ENCODE peak calls at places on chromosomes 3 and 15, in four cellular contexts. One of them, this sample, is unnamed.
A peak's percentile ranks its signal among the peaks of the same experiment; 100 is the strongest.

GRCh38 chr3:138594150-138594934 is at the start of gene CEP70:
- DNase-seq in astrocyte of the spinal cord: peak; percentile 95
- DNase-seq in GM12865: peak; percentile 88
- DNase-seq in endodermal cell: peak; percentile 99
- DNase-seq in this sample: peak; percentile 97

GRCh38 chr15:36682091-36682490 is 102.7 kb downstream of the CDIN1 start:
- DNase-seq in astrocyte of the spinal cord: peak; percentile 18
- DNase-seq in GM12865: no peak
- DNase-seq in endodermal cell: no peak
- DNase-seq in this sample: peak; percentile 79

GRCh38 chr3:45559560-45560118 is 34.9 kb upstream of the LIMD1 start:
- DNase-seq in astrocyte of the spinal cord: no peak
- DNase-seq in GM12865: no peak
- DNase-seq in endodermal cell: peak; percentile 36
- DNase-seq in this sample: no peak

GRCh38 chr3:108509873-108510272 is 523 bp downstream of the MYH15 start:
- DNase-seq in astrocyte of the spinal cord: no peak
- DNase-seq in GM12865: no peak
- DNase-seq in endodermal cell: no peak
- DNase-seq in this sample: no peak

GRCh38 chr3:139526146-139526545 is 13.4 kb downstream of the RBP1 start:
- DNase-seq in astrocyte of the spinal cord: no peak
- DNase-seq in GM12865: no peak
- DNase-seq in endodermal cell: no peak
- DNase-seq in this sample: no peak

GRCh38 chr3:65871305-65872141 is 167.2 kb downstream of the MAGI1 start:
- DNase-seq in astrocyte of the spinal cord: peak; percentile 52
- DNase-seq in GM12865: no peak
- DNase-seq in endodermal cell: no peak
- DNase-seq in this sample: peak; percentile 30

GRCh38 chr3:186931487-186932280 is 1.4 kb downstream of the ST6GAL1 start:
- DNase-seq in astrocyte of the spinal cord: peak; percentile 38
- DNase-seq in GM12865: peak; percentile 57
- DNase-seq in endodermal cell: peak; percentile 89
- DNase-seq in this sample: peak; percentile 14

GRCh38 chr3:194184265-194184751 is 48.4 kb downstream of the HES1 start:
- DNase-seq in astrocyte of the spinal cord: no peak
- DNase-seq in GM12865: no peak
- DNase-seq in endodermal cell: no peak
- DNase-seq in this sample: no peak

GRCh38 chr3:159775372-159775961 is 213.2 kb upstream of the IL12A start:
- DNase-seq in astrocyte of the spinal cord: peak; percentile 91
- DNase-seq in GM12865: no peak
- DNase-seq in endodermal cell: peak; percentile 87
- DNase-seq in this sample: peak; percentile 94

GRCh38 chr3:184368804-184369183 is 7.3 kb downstream of the POLR2H start:
- DNase-seq in astrocyte of the spinal cord: peak; percentile 92
- DNase-seq in GM12865: no peak
- DNase-seq in endodermal cell: no peak
- DNase-seq in this sample: peak; percentile 73

GRCh38 chr3:20608054-20608738 is 422.2 kb upstream of the SGO1 start:
- DNase-seq in astrocyte of the spinal cord: no peak
- DNase-seq in GM12865: no peak
- DNase-seq in endodermal cell: peak; percentile 50
- DNase-seq in this sample: no peak

GRCh38 chr3:38117163-38117716 is 19.7 kb downstream of the ACAA1 start:
- DNase-seq in astrocyte of the spinal cord: no peak
- DNase-seq in GM12865: no peak
- DNase-seq in endodermal cell: no peak
- DNase-seq in this sample: no peak

GRCh38 chr3:138747229-138747628 is 87.5 kb downstream of the PIK3CB start:
- DNase-seq in astrocyte of the spinal cord: no peak
- DNase-seq in GM12865: no peak
- DNase-seq in endodermal cell: no peak
- DNase-seq in this sample: no peak

GRCh38 chr3:179562467-179563297 is at the start of gene ACTL6A:
- DNase-seq in astrocyte of the spinal cord: peak; percentile 100
- DNase-seq in GM12865: peak; percentile 100
- DNase-seq in endodermal cell: peak; percentile 100
- DNase-seq in this sample: peak; percentile 99

GRCh38 chr3:146142757-146143156 is 18.2 kb downstream of the PLOD2 start:
- DNase-seq in astrocyte of the spinal cord: peak; percentile 66
- DNase-seq in GM12865: no peak
- DNase-seq in endodermal cell: no peak
- DNase-seq in this sample: peak; percentile 62

GRCh38 chr15:78105541-78106241 is 13.3 kb downstream of the SH2D7 start:
- DNase-seq in astrocyte of the spinal cord: no peak
- DNase-seq in GM12865: peak; percentile 48
- DNase-seq in endodermal cell: no peak
- DNase-seq in this sample: peak; percentile 11

GRCh38 chr15:68819451-68820204 is 1.1 kb downstream of the ANP32A start:
- DNase-seq in astrocyte of the spinal cord: peak; percentile 52
- DNase-seq in GM12865: peak; percentile 51
- DNase-seq in endodermal cell: peak; percentile 81
- DNase-seq in this sample: peak; percentile 68

GRCh38 chr3:61928020-61928419 is 366.6 kb downstream of the PTPRG start:
- DNase-seq in astrocyte of the spinal cord: peak; percentile 42
- DNase-seq in GM12865: no peak
- DNase-seq in endodermal cell: peak; percentile 39
- DNase-seq in this sample: peak; percentile 9

GRCh38 chr15:40161693-40162401 is 978 bp downstream of the BUB1B start:
- DNase-seq in astrocyte of the spinal cord: no peak
- DNase-seq in GM12865: no peak
- DNase-seq in endodermal cell: no peak
- DNase-seq in this sample: no peak

GRCh38 chr3:41956574-41956973 is 5.3 kb downstream of the ULK4 start:
- DNase-seq in astrocyte of the spinal cord: no peak
- DNase-seq in GM12865: no peak
- DNase-seq in endodermal cell: no peak
- DNase-seq in this sample: no peak

GRCh38 chr3:157099337-157100078 is 60.4 kb downstream of the CCNL1 start:
- DNase-seq in astrocyte of the spinal cord: no peak
- DNase-seq in GM12865: no peak
- DNase-seq in endodermal cell: no peak
- DNase-seq in this sample: peak; percentile 30

GRCh38 chr15:85276921-85277320 is 103.5 kb upstream of the AKAP13 start:
- DNase-seq in astrocyte of the spinal cord: no peak
- DNase-seq in GM12865: no peak
- DNase-seq in endodermal cell: no peak
- DNase-seq in this sample: no peak

GRCh38 chr15:97479957-97480356 is 480.5 kb upstream of the ARRDC4 start:
- DNase-seq in astrocyte of the spinal cord: no peak
- DNase-seq in GM12865: no peak
- DNase-seq in endodermal cell: no peak
- DNase-seq in this sample: no peak

GRCh38 chr3:47578119-47578630 is 490 bp downstream of the CSPG5 start:
- DNase-seq in astrocyte of the spinal cord: no peak
- DNase-seq in GM12865: peak; percentile 33
- DNase-seq in endodermal cell: peak; percentile 89
- DNase-seq in this sample: no peak

GRCh38 chr15:74787251-74788041 is 5.6 kb downstream of the CSK start:
- DNase-seq in astrocyte of the spinal cord: peak; percentile 80
- DNase-seq in GM12865: peak; percentile 97
- DNase-seq in endodermal cell: peak; percentile 93
- DNase-seq in this sample: peak; percentile 70

GRCh38 chr3:81581966-81582599 is 179.4 kb downstream of the GBE1 start:
- DNase-seq in astrocyte of the spinal cord: peak; percentile 52
- DNase-seq in GM12865: peak; percentile 56
- DNase-seq in endodermal cell: peak; percentile 63
- DNase-seq in this sample: peak; percentile 63

GRCh38 chr3:50676031-50676705 is 1.4 kb downstream of the DOCK3 start:
- DNase-seq in astrocyte of the spinal cord: no peak
- DNase-seq in GM12865: no peak
- DNase-seq in endodermal cell: no peak
- DNase-seq in this sample: no peak

DNA sequence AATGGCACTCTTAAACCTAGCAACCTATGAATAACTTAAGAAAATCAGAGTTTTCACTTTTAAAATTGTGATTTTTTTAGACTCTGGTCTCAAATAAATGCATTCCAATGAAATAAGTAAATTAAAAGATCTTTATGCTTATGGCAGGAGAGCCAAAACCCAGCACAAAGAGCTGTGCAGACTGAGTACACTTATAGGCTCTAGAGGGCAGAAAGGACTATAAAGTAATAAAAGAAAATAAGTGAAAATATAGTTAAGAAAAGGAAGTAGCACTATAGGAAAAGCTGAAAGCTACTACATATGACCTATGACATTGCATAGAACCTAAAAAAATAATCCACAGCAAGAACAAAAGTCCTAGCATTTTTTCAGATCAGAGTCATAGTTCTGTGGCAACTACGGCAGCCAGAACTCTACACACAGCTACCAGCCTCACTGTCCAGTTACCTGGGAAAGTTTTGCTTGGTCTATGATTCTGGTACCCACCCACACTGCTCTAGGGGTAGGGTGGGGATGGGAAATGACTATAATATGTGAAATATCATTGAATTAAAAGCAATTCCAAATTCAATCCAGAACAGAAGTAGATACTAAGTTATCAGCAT is 30.5 kb downstream of the CLASP2 start:
- DNase-seq in astrocyte of the spinal cord: peak; percentile 34
- DNase-seq in GM12865: no peak
- DNase-seq in endodermal cell: no peak
- DNase-seq in this sample: peak; percentile 53
- TF ChIP-seq CTCF in astrocyte of the spinal cord: no peak
- TF ChIP-seq CTCF in GM12865: no peak
- TF ChIP-seq CTCF in endodermal cell: no peak
- TF ChIP-seq CTCF in this sample: no peak

GRCh38 chr3:56928379-56929068 is 126.8 kb upstream of the ARHGEF3 start:
- DNase-seq in astrocyte of the spinal cord: peak; percentile 11
- DNase-seq in GM12865: no peak
- DNase-seq in endodermal cell: peak; percentile 48
- DNase-seq in this sample: peak; percentile 64
- H3K4me3 ChIP-seq in astrocyte of the spinal cord: no peak overlapping the region
- H3K4me3 ChIP-seq in GM12865: no peak overlapping the region
- H3K4me3 ChIP-seq in endodermal cell: no peak overlapping the region
- H3K4me3 ChIP-seq in this sample: no peak overlapping the region

GRCh38 chr3:79264892-79265291 is 502.9 kb downstream of the ROBO1 start:
- DNase-seq in astrocyte of the spinal cord: no peak
- DNase-seq in GM12865: no peak
- DNase-seq in endodermal cell: no peak
- DNase-seq in this sample: no peak
- TF ChIP-seq CTCF in astrocyte of the spinal cord: no peak
- TF ChIP-seq CTCF in GM12865: no peak
- TF ChIP-seq CTCF in endodermal cell: peak; percentile 60
- TF ChIP-seq CTCF in this sample: no peak

GRCh38 chr15:50182233-50183013 is 427 bp downstream of the SLC27A2 start:
- DNase-seq in astrocyte of the spinal cord: peak; percentile 34
- DNase-seq in GM12865: no peak
- DNase-seq in endodermal cell: peak; percentile 87
- DNase-seq in this sample: peak; percentile 22

GRCh38 chr15:50181983-50182232 is at the start of gene SLC27A2:
- DNase-seq in astrocyte of the spinal cord: peak; percentile 5
- DNase-seq in GM12865: peak; percentile 27
- DNase-seq in endodermal cell: no peak
- DNase-seq in this sample: peak; percentile 4

GRCh38 chr15:50184863-50185504 is 3.0 kb downstream of the SLC27A2 start:
- DNase-seq in astrocyte of the spinal cord: no peak
- DNase-seq in GM12865: no peak
- DNase-seq in endodermal cell: no peak
- DNase-seq in this sample: no peak

GRCh38 chr15:50181206-50181982 is 602 bp upstream of the SLC27A2 start:
- DNase-seq in astrocyte of the spinal cord: no peak
- DNase-seq in GM12865: no peak
- DNase-seq in endodermal cell: peak; percentile 56
- DNase-seq in this sample: no peak

DNA sequence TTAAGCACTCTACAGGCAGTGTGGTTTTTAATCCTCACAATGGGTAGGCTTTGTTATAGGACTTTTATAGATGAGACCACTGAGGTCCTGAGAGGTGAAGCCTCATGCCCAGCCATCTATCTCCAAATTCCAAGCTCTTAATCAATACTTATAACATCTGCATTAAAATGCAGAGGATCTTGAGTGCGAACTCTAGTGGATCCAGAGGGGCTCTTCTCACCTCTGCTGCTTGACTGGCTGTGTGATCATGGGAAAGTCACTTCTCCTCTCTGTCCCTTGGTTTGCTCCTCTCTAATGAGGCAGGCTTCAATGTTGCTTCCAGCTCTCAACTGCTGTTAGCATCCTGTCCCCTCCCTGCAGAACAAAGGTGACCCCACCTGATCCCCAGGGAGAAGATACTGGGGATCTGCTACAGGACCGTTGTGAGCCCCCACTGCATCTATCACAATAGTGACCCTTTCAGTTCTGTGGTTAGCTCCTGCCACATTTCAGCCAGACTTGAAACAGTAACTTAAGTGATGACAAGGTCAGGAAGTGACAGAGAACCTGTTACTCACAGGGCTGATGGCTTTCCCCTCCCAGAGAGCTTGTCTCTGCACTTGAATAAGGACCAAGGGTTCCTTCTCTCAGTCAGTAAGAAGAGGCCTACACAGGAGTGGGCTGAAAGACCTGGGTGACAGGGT is 1.3 kb downstream of the SLC27A2 start:
- DNase-seq in astrocyte of the spinal cord: no peak
- DNase-seq in GM12865: peak; percentile 39
- DNase-seq in endodermal cell: no peak
- DNase-seq in this sample: no peak
- H3K4me3 ChIP-seq in astrocyte of the spinal cord: no peak overlapping the region
- H3K4me3 ChIP-seq in GM12865: no peak overlapping the region
- H3K4me3 ChIP-seq in endodermal cell: peak overlapping the region; percentile 83
- H3K4me3 ChIP-seq in this sample: no peak overlapping the region